ENCODE peak calls at places on chromosomes 12 and 14, in ten cellular contexts. One of them, this sample, is unnamed.

GRCh38 chr12:71664411-71665108 is 459 bp downstream of the THAP2 start:
- DNase-seq in cardiac muscle cell: peak; percentile 21
- DNase-seq in H9: no peak
- DNase-seq in endothelial cell of umbilical vein: no peak
- DNase-seq in A549: peak; percentile 10
- DNase-seq in RWPE1: no peak
- DNase-seq in neural progenitor cell: no peak
- DNase-seq in brain microvascular endothelial cell: no peak
- DNase-seq in adrenal gland: no peak
- DNase-seq in SK-N-MC: no peak
- DNase-seq in this sample: no peak

GRCh38 chr14:105448706-105449111 is 25.9 kb upstream of the CRIP2 start:
- DNase-seq in cardiac muscle cell: peak; percentile 66
- DNase-seq in H9: peak; percentile 81
- DNase-seq in endothelial cell of umbilical vein: peak; percentile 74
- DNase-seq in A549: peak; percentile 87
- DNase-seq in RWPE1: peak; percentile 45
- DNase-seq in neural progenitor cell: peak; percentile 70
- DNase-seq in brain microvascular endothelial cell: peak; percentile 58
- DNase-seq in adrenal gland: peak; percentile 67
- DNase-seq in SK-N-MC: no peak
- DNase-seq in this sample: peak; percentile 77

GRCh38 chr12:19130224-19131019 is 889 bp downstream of the PLEKHA5 start:
- DNase-seq in cardiac muscle cell: peak; percentile 32
- DNase-seq in H9: peak; percentile 82
- DNase-seq in endothelial cell of umbilical vein: peak; percentile 44
- DNase-seq in A549: peak; percentile 31
- DNase-seq in RWPE1: peak; percentile 15
- DNase-seq in neural progenitor cell: peak; percentile 62
- DNase-seq in brain microvascular endothelial cell: no peak
- DNase-seq in adrenal gland: peak; percentile 53
- DNase-seq in SK-N-MC: no peak
- DNase-seq in this sample: peak; percentile 69

GRCh38 chr14:52802597-52802996 is 11.2 kb upstream of the GNPNAT1 start:
- DNase-seq in cardiac muscle cell: no peak
- DNase-seq in H9: no peak
- DNase-seq in endothelial cell of umbilical vein: no peak
- DNase-seq in A549: no peak
- DNase-seq in RWPE1: peak; percentile 56
- DNase-seq in neural progenitor cell: no peak
- DNase-seq in brain microvascular endothelial cell: peak; percentile 33
- DNase-seq in adrenal gland: no peak
- DNase-seq in SK-N-MC: no peak
- DNase-seq in this sample: no peak

GRCh38 chr14:21087294-21088091 is 11.0 kb downstream of the ZNF219 start:
- DNase-seq in cardiac muscle cell: peak; percentile 94
- DNase-seq in H9: peak; percentile 90
- DNase-seq in endothelial cell of umbilical vein: peak; percentile 85
- DNase-seq in A549: no peak
- DNase-seq in RWPE1: no peak
- DNase-seq in neural progenitor cell: peak; percentile 86
- DNase-seq in brain microvascular endothelial cell: peak; percentile 95
- DNase-seq in adrenal gland: peak; percentile 51
- DNase-seq in SK-N-MC: peak; percentile 75
- DNase-seq in this sample: peak; percentile 69

GRCh38 chr12:82375201-82375600 is 16.9 kb downstream of the METTL25 start:
- DNase-seq in cardiac muscle cell: no peak
- DNase-seq in H9: no peak
- DNase-seq in endothelial cell of umbilical vein: no peak
- DNase-seq in A549: no peak
- DNase-seq in RWPE1: no peak
- DNase-seq in neural progenitor cell: no peak
- DNase-seq in brain microvascular endothelial cell: no peak
- DNase-seq in adrenal gland: no peak
- DNase-seq in SK-N-MC: no peak
- DNase-seq in this sample: no peak

GRCh38 chr12:124240493-124240892 is 54.4 kb upstream of the RFLNA start:
- DNase-seq in cardiac muscle cell: peak; percentile 34
- DNase-seq in H9: peak; percentile 58
- DNase-seq in endothelial cell of umbilical vein: peak; percentile 9
- DNase-seq in A549: peak; percentile 24
- DNase-seq in RWPE1: peak; percentile 29
- DNase-seq in neural progenitor cell: peak; percentile 42
- DNase-seq in brain microvascular endothelial cell: peak; percentile 22
- DNase-seq in adrenal gland: no peak
- DNase-seq in SK-N-MC: no peak
- DNase-seq in this sample: no peak

GRCh38 chr14:33839193-33840076 is 111.4 kb downstream of the EGLN3 start:
- DNase-seq in cardiac muscle cell: peak; percentile 67
- DNase-seq in H9: no peak
- DNase-seq in endothelial cell of umbilical vein: peak; percentile 37
- DNase-seq in A549: peak; percentile 40
- DNase-seq in RWPE1: peak; percentile 49
- DNase-seq in neural progenitor cell: peak; percentile 80
- DNase-seq in brain microvascular endothelial cell: peak; percentile 37
- DNase-seq in adrenal gland: peak; percentile 46
- DNase-seq in SK-N-MC: peak; percentile 12
- DNase-seq in this sample: peak; percentile 47

GRCh38 chr12:20212036-20212435 is 156.3 kb upstream of the PDE3A start:
- DNase-seq in cardiac muscle cell: peak; percentile 72
- DNase-seq in H9: no peak
- DNase-seq in endothelial cell of umbilical vein: peak; percentile 70
- DNase-seq in A549: no peak
- DNase-seq in RWPE1: no peak
- DNase-seq in neural progenitor cell: no peak
- DNase-seq in brain microvascular endothelial cell: no peak
- DNase-seq in adrenal gland: no peak
- DNase-seq in SK-N-MC: no peak
- DNase-seq in this sample: no peak

GRCh38 chr14:90523544-90523943 is 126.7 kb downstream of the CALM1 start:
- DNase-seq in cardiac muscle cell: peak; percentile 44
- DNase-seq in H9: no peak
- DNase-seq in endothelial cell of umbilical vein: no peak
- DNase-seq in A549: no peak
- DNase-seq in RWPE1: no peak
- DNase-seq in neural progenitor cell: no peak
- DNase-seq in brain microvascular endothelial cell: peak; percentile 14
- DNase-seq in adrenal gland: no peak
- DNase-seq in SK-N-MC: no peak
- DNase-seq in this sample: peak; percentile 50

GRCh38 chr14:90521930-90522483 is 125.2 kb downstream of the CALM1 start:
- DNase-seq in cardiac muscle cell: no peak
- DNase-seq in H9: no peak
- DNase-seq in endothelial cell of umbilical vein: no peak
- DNase-seq in A549: no peak
- DNase-seq in RWPE1: no peak
- DNase-seq in neural progenitor cell: no peak
- DNase-seq in brain microvascular endothelial cell: no peak
- DNase-seq in adrenal gland: no peak
- DNase-seq in SK-N-MC: no peak
- DNase-seq in this sample: no peak

GRCh38 chr14:90521121-90521929 is 124.5 kb downstream of the CALM1 start:
- DNase-seq in cardiac muscle cell: peak; percentile 23
- DNase-seq in H9: peak; percentile 24
- DNase-seq in endothelial cell of umbilical vein: no peak
- DNase-seq in A549: no peak
- DNase-seq in RWPE1: no peak
- DNase-seq in neural progenitor cell: no peak
- DNase-seq in brain microvascular endothelial cell: no peak
- DNase-seq in adrenal gland: peak; percentile 71
- DNase-seq in SK-N-MC: no peak
- DNase-seq in this sample: no peak

GRCh38 chr14:90522585-90523191 is 125.9 kb downstream of the CALM1 start:
- DNase-seq in cardiac muscle cell: peak; percentile 71
- DNase-seq in H9: no peak
- DNase-seq in endothelial cell of umbilical vein: no peak
- DNase-seq in A549: no peak
- DNase-seq in RWPE1: no peak
- DNase-seq in neural progenitor cell: peak; percentile 61
- DNase-seq in brain microvascular endothelial cell: no peak
- DNase-seq in adrenal gland: peak; percentile 63
- DNase-seq in SK-N-MC: no peak
- DNase-seq in this sample: peak; percentile 80

DNA sequence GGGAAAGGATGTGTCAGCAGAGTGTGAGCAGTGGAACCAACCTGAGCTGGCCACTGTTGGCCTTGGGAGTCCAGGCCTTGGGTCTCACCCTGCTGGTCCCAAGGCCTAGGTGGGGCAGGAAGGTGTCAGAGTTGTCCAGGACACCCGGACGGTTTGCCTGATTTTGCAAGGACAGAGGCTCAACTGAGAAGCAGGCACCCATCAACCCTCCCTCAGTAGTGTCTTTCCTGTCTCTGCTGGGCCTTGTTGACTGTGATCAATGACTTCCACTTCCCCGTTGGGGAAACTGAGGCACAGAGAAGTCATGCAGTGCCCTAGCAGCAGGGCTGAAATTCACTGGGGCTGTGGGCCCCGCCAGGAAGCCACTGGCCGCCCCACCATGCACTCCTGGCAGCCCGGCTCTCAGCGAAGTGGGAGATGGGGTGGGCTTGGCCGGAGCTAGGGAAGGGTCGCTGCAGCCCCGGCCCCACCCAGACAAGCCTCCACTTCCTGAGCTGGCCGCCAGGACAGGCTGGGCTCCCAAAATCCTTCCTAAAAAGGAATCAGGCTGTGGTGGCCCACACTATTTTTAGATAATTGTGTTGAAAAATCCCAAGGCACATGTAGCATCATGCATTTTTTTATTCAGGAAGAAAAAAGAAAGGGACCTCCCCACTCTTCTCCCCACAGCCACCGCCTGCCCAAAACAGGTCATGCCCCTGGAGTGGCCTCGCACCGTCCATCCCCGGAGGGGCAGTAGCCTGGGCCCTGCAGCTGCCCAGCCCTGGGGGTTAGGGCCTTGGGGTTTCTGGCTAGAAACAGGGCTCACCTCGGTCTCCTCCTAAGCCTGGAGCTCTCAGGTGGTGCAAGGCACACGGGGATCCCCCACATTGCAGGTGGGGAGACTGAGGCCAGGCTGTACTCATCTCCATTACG is 127.4 kb downstream of the CALM1 start:
- DNase-seq in cardiac muscle cell: no peak
- DNase-seq in H9: no peak
- DNase-seq in endothelial cell of umbilical vein: no peak
- DNase-seq in A549: no peak
- DNase-seq in RWPE1: no peak
- DNase-seq in neural progenitor cell: no peak
- DNase-seq in brain microvascular endothelial cell: no peak
- DNase-seq in adrenal gland: no peak
- DNase-seq in SK-N-MC: no peak
- DNase-seq in this sample: no peak
- H3K27ac ChIP-seq in cardiac muscle cell: no peak overlapping the region
- H3K27ac ChIP-seq in H9: no peak overlapping the region
- H3K27ac ChIP-seq in endothelial cell of umbilical vein: no peak overlapping the region
- H3K27ac ChIP-seq in A549: no peak overlapping the region
- H3K27ac ChIP-seq in RWPE1: no peak overlapping the region
- H3K27ac ChIP-seq in neural progenitor cell: no peak overlapping the region
- H3K27ac ChIP-seq in brain microvascular endothelial cell: no peak overlapping the region
- H3K27ac ChIP-seq in adrenal gland: no peak overlapping the region
- H3K27ac ChIP-seq in SK-N-MC: no peak overlapping the region
- H3K27ac ChIP-seq in this sample: peak overlapping the region; percentile 2

DNA sequence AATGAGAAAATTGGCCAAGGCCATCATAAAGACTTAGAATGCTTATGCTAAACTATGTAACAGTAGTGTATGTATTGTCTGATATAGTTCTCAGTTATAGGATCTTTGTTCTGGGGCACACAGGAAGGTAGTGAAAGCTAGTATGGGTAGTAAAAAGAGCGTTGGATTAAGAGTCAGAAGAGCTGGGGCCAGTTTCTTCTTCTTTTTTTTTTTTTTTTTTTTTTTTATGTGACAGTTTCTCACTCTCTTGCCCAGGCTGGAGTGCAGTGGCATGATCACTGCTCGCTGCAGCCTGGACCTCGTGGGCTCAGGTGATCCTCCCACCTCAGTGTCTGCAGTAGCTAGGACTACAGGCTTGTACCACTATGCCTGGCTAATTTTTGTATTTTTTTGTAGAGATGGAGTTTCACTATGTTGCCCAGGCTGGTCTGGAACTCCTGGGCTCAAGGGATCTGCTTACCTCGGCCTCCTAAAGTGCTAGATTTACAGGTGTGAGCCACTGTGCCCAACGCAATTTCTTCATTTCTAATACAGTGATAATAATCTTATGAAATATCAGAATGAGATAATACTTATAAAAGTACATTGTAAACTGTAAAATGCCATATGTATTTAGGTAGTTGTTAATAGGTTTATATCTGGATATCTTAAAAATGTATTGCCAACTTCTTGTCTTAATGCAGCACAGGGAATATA is 7.4 kb downstream of the MDM2 start:
- DNase-seq in cardiac muscle cell: no peak
- DNase-seq in H9: no peak
- DNase-seq in endothelial cell of umbilical vein: no peak
- DNase-seq in A549: no peak
- DNase-seq in RWPE1: no peak
- DNase-seq in neural progenitor cell: no peak
- DNase-seq in brain microvascular endothelial cell: no peak
- DNase-seq in adrenal gland: no peak
- DNase-seq in SK-N-MC: no peak
- DNase-seq in this sample: no peak
- H3K27ac ChIP-seq in cardiac muscle cell: no peak overlapping the region
- H3K27ac ChIP-seq in H9: no peak overlapping the region
- H3K27ac ChIP-seq in endothelial cell of umbilical vein: no peak overlapping the region
- H3K27ac ChIP-seq in A549: no peak overlapping the region
- H3K27ac ChIP-seq in RWPE1: no peak overlapping the region
- H3K27ac ChIP-seq in neural progenitor cell: no peak overlapping the region
- H3K27ac ChIP-seq in brain microvascular endothelial cell: no peak overlapping the region
- H3K27ac ChIP-seq in adrenal gland: no peak overlapping the region
- H3K27ac ChIP-seq in SK-N-MC: no peak overlapping the region
- H3K27ac ChIP-seq in this sample: no peak overlapping the region

DNA sequence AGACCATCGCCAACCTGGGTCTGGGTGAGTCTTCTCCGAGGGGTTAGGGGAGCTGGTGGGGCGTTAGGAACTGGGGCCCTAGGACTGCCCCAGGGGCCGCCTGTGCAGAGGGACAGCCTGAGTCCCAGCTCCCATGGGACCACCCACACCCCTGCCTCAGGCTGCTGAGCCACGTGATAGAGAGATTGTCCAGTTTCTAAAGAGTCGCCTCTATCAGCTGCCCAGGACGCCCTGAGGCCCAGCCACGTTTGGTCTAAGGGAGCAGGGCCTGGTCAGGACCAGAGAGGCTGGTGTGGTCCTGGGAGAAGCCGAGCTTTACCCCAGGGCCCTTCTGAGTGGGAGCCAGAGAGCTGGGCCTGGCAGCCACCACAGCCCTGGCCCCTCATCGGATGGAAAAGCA is 107.1 kb downstream of the LGMN start:
- DNase-seq in cardiac muscle cell: no peak
- DNase-seq in H9: no peak
- DNase-seq in endothelial cell of umbilical vein: no peak
- DNase-seq in A549: no peak
- DNase-seq in RWPE1: no peak
- DNase-seq in neural progenitor cell: no peak
- DNase-seq in brain microvascular endothelial cell: no peak
- DNase-seq in adrenal gland: no peak
- DNase-seq in SK-N-MC: no peak
- DNase-seq in this sample: no peak
- H3K27ac ChIP-seq in cardiac muscle cell: no peak overlapping the region
- H3K27ac ChIP-seq in H9: no peak overlapping the region
- H3K27ac ChIP-seq in endothelial cell of umbilical vein: no peak overlapping the region
- H3K27ac ChIP-seq in A549: no peak overlapping the region
- H3K27ac ChIP-seq in RWPE1: no peak overlapping the region
- H3K27ac ChIP-seq in neural progenitor cell: no peak overlapping the region
- H3K27ac ChIP-seq in brain microvascular endothelial cell: no peak overlapping the region
- H3K27ac ChIP-seq in adrenal gland: no peak overlapping the region
- H3K27ac ChIP-seq in SK-N-MC: no peak overlapping the region
- H3K27ac ChIP-seq in this sample: no peak overlapping the region

GRCh38 chr14:24246765-24247212 is 4.4 kb upstream of the TINF2 start:
- DNase-seq in cardiac muscle cell: no peak
- DNase-seq in H9: no peak
- DNase-seq in endothelial cell of umbilical vein: no peak
- DNase-seq in A549: no peak
- DNase-seq in RWPE1: no peak
- DNase-seq in neural progenitor cell: no peak
- DNase-seq in brain microvascular endothelial cell: no peak
- DNase-seq in adrenal gland: peak; percentile 1
- DNase-seq in SK-N-MC: no peak
- DNase-seq in this sample: no peak
- H3K27ac ChIP-seq in cardiac muscle cell: no peak overlapping the region
- H3K27ac ChIP-seq in H9: no peak overlapping the region
- H3K27ac ChIP-seq in endothelial cell of umbilical vein: no peak overlapping the region
- H3K27ac ChIP-seq in A549: no peak overlapping the region
- H3K27ac ChIP-seq in RWPE1: peak overlapping the region; percentile 43
- H3K27ac ChIP-seq in neural progenitor cell: no peak overlapping the region
- H3K27ac ChIP-seq in brain microvascular endothelial cell: no peak overlapping the region
- H3K27ac ChIP-seq in adrenal gland: no peak overlapping the region
- H3K27ac ChIP-seq in SK-N-MC: no peak overlapping the region
- H3K27ac ChIP-seq in this sample: no peak overlapping the region